ENCODE peak calls at places on chromosomes 13 and 19, in nine cellular contexts. S is omental fat pad; P is germinal center; Z is activated CD4-positive, CD25-positive, alpha-beta regulatory T cell; F is T-cell; W is amniotic epithelial cell; X is suprapubic skin; R is stimulated activated CD8-positive, alpha-beta memory T cell treated with anti-CD3 and anti-CD28 coated beads, Interleukin-7, amount 100 ng/mL, for 1 hour; V is PC-3. K is an unnamed sample.
A peak's percentile ranks its signal among the peaks of the same experiment; 100 is the strongest.

GRCh38 chr19:40811478-40812341 is 12.7 kb downstream of the EGLN2 start:
- DNase-seq in S (no peak), P (no peak), Z (no peak), F (no peak), W (no peak), X (peak; percentile 64), R (no peak), V (no peak), K (no peak)

GRCh38 chr19:33293255-33294057 is 8.9 kb downstream of the CEBPA start:
- DNase-seq in S (no peak), P (no peak), Z (no peak), F (no peak), W (peak; percentile 88), X (peak; percentile 73), R (no peak), V (peak; percentile 75), K (peak; percentile 78)

GRCh38 chr19:33514885-33515485 is 6.6 kb downstream of the PEPD start:
- DNase-seq in S (no peak), P (no peak), Z (no peak), F (no peak), W (no peak), X (peak; percentile 74), R (no peak), V (peak; percentile 43), K (peak; percentile 44)

GRCh38 chr13:48318714-48319457 is 15.3 kb downstream of the RB1 start:
- DNase-seq in S (no peak), P (no peak), Z (no peak), F (peak; percentile 16), W (peak; percentile 35), X (peak; percentile 72), R (no peak), V (no peak), K (no peak)

GRCh38 chr19:4277051-4277700 is 1.9 kb upstream of the SHD start:
- DNase-seq in S (no peak), P (no peak), Z (no peak), F (no peak), W (no peak), X (no peak), R (no peak), V (no peak), K (no peak)

GRCh38 chr13:112451512-112452379 is 75.6 kb downstream of the SPACA7 start:
- DNase-seq in S (no peak), P (no peak), Z (no peak), F (no peak), W (no peak), X (no peak), R (no peak), V (no peak), K (no peak)

GRCh38 chr13:24253520-24254150 is 55.7 kb upstream of the C1QTNF9 start:
- DNase-seq in S (no peak), P (no peak), Z (no peak), F (peak; percentile 31), W (no peak), X (no peak), R (no peak), V (no peak), K (no peak)

GRCh38 chr19:28598861-28599260 is 614.1 kb downstream of the UQCRFS1 start:
- DNase-seq in S (no peak), P (no peak), Z (no peak), F (no peak), W (no peak), X (no peak), R (no peak), V (no peak), K (no peak)

GRCh38 chr13:77207943-77208342 is 119.0 kb downstream of the MYCBP2 start:
- DNase-seq in S (no peak), P (no peak), Z (no peak), F (no peak), W (peak; percentile 37), X (no peak), R (no peak), V (peak; percentile 10), K (peak; percentile 9)

GRCh38 chr13:28817204-28817603 is 2.9 kb upstream of the MTUS2 start:
- DNase-seq in S (no peak), P (no peak), Z (no peak), F (no peak), W (no peak), X (no peak), R (no peak), V (no peak), K (no peak)

GRCh38 chr13:55654243-55654642 is 1486.5 kb upstream of the PRR20A start:
- DNase-seq in S (no peak), P (no peak), Z (no peak), F (no peak), W (no peak), X (no peak), R (no peak), V (no peak), K (no peak)

GRCh38 chr13:110801044-110801443 is 87.5 kb downstream of the ING1 start:
- DNase-seq in S (no peak), P (no peak), Z (no peak), F (no peak), W (no peak), X (no peak), R (no peak), V (no peak), K (no peak)

GRCh38 chr19:10478476-10478875 is 24.7 kb downstream of the KEAP1 start:
- DNase-seq in S (no peak), P (no peak), Z (no peak), F (no peak), W (no peak), X (no peak), R (no peak), V (no peak), K (no peak)

GRCh38 chr19:17703823-17704463 is 15.3 kb upstream of the MAP1S start:
- DNase-seq in S (peak; percentile 65), P (peak; percentile 67), Z (peak; percentile 58), F (peak; percentile 73), W (peak; percentile 81), X (no peak), R (peak; percentile 41), V (peak; percentile 52), K (no peak)

GRCh38 chr19:14530005-14530348 is 583 bp downstream of the TECR start:
- DNase-seq in S (peak; percentile 60), P (no peak), Z (no peak), F (no peak), W (no peak), X (peak; percentile 87), R (no peak), V (no peak), K (no peak)

GRCh38 chr13:30192320-30193093 is 114.8 kb downstream of the KATNAL1 start:
- DNase-seq in S (no peak), P (no peak), Z (no peak), F (no peak), W (no peak), X (no peak), R (no peak), V (no peak), K (no peak)

GRCh38 chr19:5973376-5973775 is 4.6 kb downstream of the RANBP3 start:
- DNase-seq in S (no peak), P (no peak), Z (no peak), F (no peak), W (no peak), X (no peak), R (no peak), V (no peak), K (no peak)

GRCh38 chr19:56097776-56098175 is 23.3 kb downstream of the ZNF787 start:
- DNase-seq in S (no peak), P (no peak), Z (no peak), F (no peak), W (no peak), X (no peak), R (no peak), V (no peak), K (no peak)

GRCh38 chr13:36072536-36072935 is 58.6 kb downstream of the DCLK1 start:
- DNase-seq in S (no peak), P (no peak), Z (no peak), F (no peak), W (no peak), X (no peak), R (no peak), V (no peak), K (no peak)

GRCh38 chr13:98480915-98481510 is 95.9 kb downstream of the STK24 start:
- DNase-seq in S (no peak), P (peak; percentile 42), Z (no peak), F (peak; percentile 27), W (peak; percentile 31), X (peak; percentile 57), R (no peak), V (no peak), K (no peak)

GRCh38 chr19:1767464-1767933 is 14.2 kb downstream of the ONECUT3 start:
- DNase-seq in S (no peak), P (peak; percentile 90), Z (peak; percentile 52), F (peak; percentile 63), W (no peak), X (no peak), R (peak; percentile 36), V (peak; percentile 41), K (peak; percentile 86)

GRCh38 chr13:19817106-19817505 is 34.4 kb upstream of the PSPC1 start:
- DNase-seq in S (no peak), P (no peak), Z (no peak), F (no peak), W (no peak), X (no peak), R (no peak), V (no peak), K (no peak)

GRCh38 chr13:46698910-46699460 is 98.0 kb downstream of the ESD start:
- DNase-seq in S (no peak), P (no peak), Z (no peak), F (no peak), W (peak; percentile 47), X (no peak), R (no peak), V (no peak), K (no peak)

GRCh38 chr13:92843549-92843948 is 383.1 kb upstream of the GPC6 start:
- DNase-seq in S (no peak), P (no peak), Z (no peak), F (no peak), W (peak; percentile 62), X (no peak), R (no peak), V (peak; percentile 67), K (no peak)

GRCh38 chr13:48391257-48391656 is 21.7 kb downstream of the LPAR6 start:
- DNase-seq in S (no peak), P (no peak), Z (no peak), F (no peak), W (no peak), X (no peak), R (no peak), V (no peak), K (no peak)

GRCh38 chr19:23904406-23904805 is 10.3 kb upstream of the ZNF726 start:
- DNase-seq in S (no peak), P (no peak), Z (no peak), F (no peak), W (no peak), X (no peak), R (no peak), V (no peak), K (no peak)

GRCh38 chr19:3125900-3126524 is 9.8 kb upstream of the GNA15 start:
- DNase-seq in S (peak; percentile 58), P (peak; percentile 83), Z (peak; percentile 75), F (peak; percentile 77), W (peak; percentile 20), X (peak; percentile 73), R (peak; percentile 47), V (peak; percentile 65), K (peak; percentile 68)

GRCh38 chr13:39688699-39689405 is 33.4 kb downstream of the COG6 start:
- DNase-seq in S (no peak), P (no peak), Z (no peak), F (no peak), W (peak; percentile 81), X (no peak), R (no peak), V (no peak), K (peak; percentile 2)

GRCh38 chr13:109938255-109938936 is 152.0 kb upstream of the IRS2 start:
- DNase-seq in S (no peak), P (no peak), Z (no peak), F (no peak), W (peak; percentile 93), X (no peak), R (no peak), V (peak; percentile 65), K (no peak)

GRCh38 chr13:44223785-44224432 is 149.7 kb upstream of the SERP2 start:
- DNase-seq in S (no peak), P (no peak), Z (no peak), F (no peak), W (peak; percentile 71), X (no peak), R (no peak), V (no peak), K (no peak)

GRCh38 chr19:28519950-28520861 is 692.7 kb downstream of the UQCRFS1 start:
- DNase-seq in S (no peak), P (no peak), Z (no peak), F (no peak), W (no peak), X (no peak), R (no peak), V (peak; percentile 1), K (no peak)

K was measured in hepatic stellate cell.